ENCODE peak calls at places on chromosomes 5 and 9, in five cellular contexts. G is stimulated activated CD4-positive, alpha-beta T cell treated with anti-CD3 and anti-CD28 coated beads, Interleukin-2, amount 100 ng/mL, for 48 hours; A is CD8-positive, alpha-beta memory T cell; B is left cardiac atrium; E is activated effector memory CD4-positive, alpha-beta T cell treated with anti-CD3 and anti-CD28 coated beads, Interleukin-2, amount 50 U/mL, for 16 hours. H is an unnamed sample.

GRCh38 chr5:91311168-91311696 is 71.9 kb downstream of the ARRDC3 start:
- DNase-seq in G (no peak), A (no peak), B (no peak), E (no peak), H (no peak)

GRCh38 chr5:110625376-110625999 is 101.0 kb downstream of the TMEM232 start:
- DNase-seq in G (no peak), A (peak), B (no peak), E (no peak), H (peak)

GRCh38 chr5:60340965-60341471 is 358.9 kb downstream of the DEPDC1B start:
- DNase-seq in G (no peak), A (no peak), B (no peak), E (no peak), H (no peak)

GRCh38 chr5:77379558-77380061 is 112.5 kb downstream of the WDR41 start:
- DNase-seq in G (peak), A (peak), B (no peak), E (peak), H (no peak)

GRCh38 chr9:128714586-128715435 is 9.1 kb downstream of the ZDHHC12 start:
- DNase-seq in G (no peak), A (no peak), B (peak), E (no peak), H (no peak)

GRCh38 chr5:120678279-120678678 is 214.2 kb downstream of the PRR16 start:
- DNase-seq in G (no peak), A (no peak), B (no peak), E (no peak), H (no peak)

GRCh38 chr9:96129698-96130097 is 172.3 kb downstream of the HSD17B3 start:
- DNase-seq in G (no peak), A (no peak), B (no peak), E (no peak), H (no peak)

GRCh38 chr9:92723801-92724323 is 40.8 kb downstream of the BICD2 start:
- DNase-seq in G (no peak), A (no peak), B (no peak), E (peak), H (no peak)

GRCh38 chr9:92138157-92138959 is 23.1 kb upstream of the SPTLC1 start:
- DNase-seq in G (peak), A (peak), B (peak), E (peak), H (no peak)

GRCh38 chr9:123225995-123226394 is 42.4 kb downstream of the STRBP start:
- DNase-seq in G (no peak), A (no peak), B (no peak), E (no peak), H (no peak)

GRCh38 chr5:54087436-54087835 is 222.9 kb downstream of the ARL15 start:
- DNase-seq in G (no peak), A (no peak), B (no peak), E (no peak), H (no peak)

GRCh38 chr9:93301291-93301811 is 117.4 kb downstream of the WNK2 start:
- DNase-seq in G (no peak), A (no peak), B (no peak), E (no peak), H (no peak)

GRCh38 chr5:79561525-79561893 is 47.6 kb upstream of the HOMER1 start:
- DNase-seq in G (peak), A (no peak), B (no peak), E (no peak), H (no peak)

GRCh38 chr5:142115937-142116614 is 7.5 kb downstream of the NDFIP1 start:
- DNase-seq in G (no peak), A (no peak), B (no peak), E (no peak), H (no peak)

GRCh38 chr5:1294839-1295649 is at the start of gene TERT:
- DNase-seq in G (peak), A (peak), B (no peak), E (peak), H (no peak)

GRCh38 chr9:129023036-129023907 is 4.9 kb downstream of the SH3GLB2 start:
- DNase-seq in G (no peak), A (no peak), B (peak), E (no peak), H (no peak)

GRCh38 chr9:87307810-87308209 is 189.9 kb upstream of the DAPK1 start:
- DNase-seq in G (no peak), A (no peak), B (no peak), E (no peak), H (no peak)

GRCh38 chr5:160312139-160312959 is at the start of gene CCNJL:
- DNase-seq in G (no peak), A (no peak), B (peak), E (no peak), H (no peak)

GRCh38 chr9:37293664-37294524 is 128.6 kb upstream of the GRHPR start:
- DNase-seq in G (no peak), A (no peak), B (no peak), E (no peak), H (no peak)

GRCh38 chr5:171509467-171509866 is 90.0 kb downstream of the FGF18 start:
- DNase-seq in G (no peak), A (no peak), B (no peak), E (no peak), H (no peak)

GRCh38 chr5:108797396-108797795 is 49.7 kb downstream of the FER start:
- DNase-seq in G (no peak), A (no peak), B (no peak), E (no peak), H (no peak)

GRCh38 chr9:125959980-125960619 is 212.9 kb downstream of the PBX3 start:
- DNase-seq in G (no peak), A (no peak), B (no peak), E (no peak), H (no peak)

GRCh38 chr5:53359906-53360305 is 120.5 kb upstream of the FST start:
- DNase-seq in G (no peak), A (no peak), B (no peak), E (no peak), H (no peak)

GRCh38 chr5:176819476-176819875 is 9.1 kb downstream of the UNC5A start:
- DNase-seq in G (no peak), A (no peak), B (no peak), E (no peak), H (no peak)

GRCh38 chr5:139664273-139664693 is 16.1 kb downstream of the CXXC5 start:
- DNase-seq in G (no peak), A (no peak), B (no peak), E (no peak), H (no peak)

GRCh38 chr9:111176511-111176910 is 138.2 kb upstream of the LPAR1 start:
- DNase-seq in G (no peak), A (no peak), B (no peak), E (no peak), H (no peak)

GRCh38 chr5:149054416-149054815 is 8.4 kb downstream of the SH3TC2 start:
- DNase-seq in G (no peak), A (no peak), B (no peak), E (no peak), H (no peak)

GRCh38 chr9:115775669-115776068 is 377.9 kb upstream of the PAPPA start:
- DNase-seq in G (no peak), A (no peak), B (no peak), E (no peak), H (no peak)

GRCh38 chr5:119527346-119527745 is 75.0 kb downstream of the HSD17B4 start:
- DNase-seq in G (no peak), A (no peak), B (no peak), E (no peak), H (no peak)